ENCODE peak calls at places on chromosome 20, in five cellular contexts. V is foreskin fibroblast; Z is effector memory CD4-positive, alpha-beta T cell; O is cardiac muscle cell; U is neural progenitor cell. W is an unnamed sample.

GRCh38 chr20:45329497-45330319 is 18.5 kb downstream of the SDC4 start:
- DNase-seq in O (no peak), U (no peak), V (no peak), Z (no peak), W (no peak)

GRCh38 chr20:9329356-9330092 is 184.9 kb upstream of the LAMP5 start:
- DNase-seq in U (no peak), Z (no peak), V (no peak), O (no peak), W (no peak)

GRCh38 chr20:16397053-16397452 is 176.2 kb downstream of the KIF16B start:
- DNase-seq in U (no peak), V (peak), Z (no peak), O (no peak), W (no peak)

GRCh38 chr20:50185426-50185825 is 5.2 kb upstream of the CEBPB start:
- DNase-seq in U (no peak), O (no peak), V (no peak), Z (no peak), W (no peak)

GRCh38 chr20:3889489-3890409 is 562 bp downstream of the PANK2 start:
- DNase-seq in U (no peak), V (peak), O (peak), Z (peak), W (no peak)

GRCh38 chr20:24382330-24382729 is 87.1 kb upstream of the SYNDIG1 start:
- DNase-seq in V (no peak), O (no peak), Z (no peak), U (no peak), W (no peak)

GRCh38 chr20:53738039-53738944 is 144.7 kb upstream of the ZNF217 start:
- DNase-seq in V (peak), U (peak), Z (no peak), O (peak), W (peak)

GRCh38 chr20:46256293-46256692 is 52.0 kb downstream of the CDH22 start:
- DNase-seq in Z (no peak), O (no peak), V (no peak), U (no peak), W (no peak)

GRCh38 chr20:16011061-16011460 is 562.2 kb downstream of the KIF16B start:
- DNase-seq in U (peak), Z (no peak), O (no peak), V (no peak), W (no peak)

GRCh38 chr20:35600176-35600995 is 15.2 kb upstream of the SPAG4 start:
- DNase-seq in V (no peak), Z (no peak), U (peak), O (no peak), W (no peak)

GRCh38 chr20:45336530-45337366 is 11.5 kb downstream of the SDC4 start:
- DNase-seq in Z (no peak), V (peak), O (no peak), U (no peak), W (no peak)

GRCh38 chr20:33612001-33612400 is 50.1 kb upstream of the C20orf144 start:
- DNase-seq in O (no peak), V (no peak), U (no peak), Z (no peak), W (no peak)

GRCh38 chr20:35355372-35355771 is 56.4 kb downstream of the UQCC1 start:
- DNase-seq in V (peak), U (no peak), O (no peak), Z (no peak), W (no peak)

GRCh38 chr20:5504061-5504739 is 187.4 kb upstream of the PROKR2 start:
- DNase-seq in Z (no peak), V (peak), O (no peak), U (no peak), W (no peak)

GRCh38 chr20:64129146-64129782 is 21.9 kb upstream of the NPBWR2 start:
- DNase-seq in V (no peak), U (no peak), Z (no peak), O (no peak), W (no peak)

GRCh38 chr20:35369804-35370203 is 42.0 kb downstream of the UQCC1 start:
- DNase-seq in U (no peak), V (peak), Z (no peak), O (peak), W (no peak)

GRCh38 chr20:32959351-32960221 is 44.6 kb downstream of the SUN5 start:
- DNase-seq in Z (no peak), O (no peak), U (no peak), V (no peak), W (no peak)

GRCh38 chr20:49187330-49188100 is 619 bp downstream of the STAU1 start:
- DNase-seq in Z (peak), O (peak), V (peak), U (peak), W (no peak)

GRCh38 chr20:45944151-45944964 is 9.9 kb downstream of the PCIF1 start:
- DNase-seq in V (no peak), O (no peak), U (no peak), Z (no peak), W (no peak)

GRCh38 chr20:58511364-58511763 is 3.8 kb downstream of the APCDD1L start:
- DNase-seq in O (no peak), V (peak), Z (no peak), U (no peak), W (no peak)

GRCh38 chr20:49687595-49688567 is 25.8 kb downstream of the B4GALT5 start:
- DNase-seq in Z (no peak), O (no peak), V (no peak), U (peak), W (no peak)

GRCh38 chr20:1174787-1175186 is 10.0 kb downstream of the TMEM74B start:
- DNase-seq in U (no peak), O (no peak), Z (no peak), V (no peak), W (no peak)
- H3K4me3 ChIP-seq in U (no peak), O (no peak), Z (no peak), V (no peak), W (no peak)

DNA sequence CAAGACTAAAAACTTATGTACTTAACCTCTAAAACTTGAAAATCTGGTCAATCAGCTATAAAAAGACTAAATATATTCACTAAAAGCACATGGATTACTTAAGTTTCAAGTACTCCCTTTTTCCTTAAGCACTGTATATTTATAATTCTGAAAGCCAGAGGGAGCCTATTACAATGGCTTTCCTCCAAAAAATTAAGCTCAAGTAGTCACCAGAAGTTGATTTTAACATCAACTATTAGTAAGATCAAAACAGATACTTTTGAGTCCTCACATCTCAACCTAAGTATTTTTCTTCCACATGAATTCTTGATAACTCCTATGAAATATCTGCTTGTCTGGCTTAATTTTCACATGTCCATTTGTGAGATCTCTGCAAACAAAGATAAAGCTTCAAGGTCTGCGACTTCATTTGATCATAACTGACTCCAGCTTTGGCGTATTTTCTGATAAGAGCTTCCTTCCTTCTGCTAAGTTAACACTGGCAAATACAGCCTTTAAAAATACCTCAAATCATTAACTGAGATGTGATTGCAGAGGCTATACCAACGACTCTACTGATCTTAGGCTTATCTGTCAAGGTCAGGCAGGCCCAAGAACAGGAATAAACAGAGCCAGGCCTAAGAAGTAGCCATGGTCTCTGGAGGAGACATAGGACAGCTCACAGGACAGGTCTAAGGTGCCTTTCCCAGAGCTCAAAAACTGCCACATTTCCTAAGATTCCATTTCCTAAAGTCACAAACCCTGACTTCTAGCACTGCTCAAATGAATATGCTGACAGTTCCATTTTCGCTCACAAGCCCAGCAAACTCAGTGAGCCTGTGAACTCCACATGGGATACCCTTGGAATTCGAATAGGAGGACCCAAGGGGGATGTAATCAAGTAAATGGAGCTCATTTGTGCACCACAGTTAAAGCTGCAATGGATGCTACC is 10.0 kb downstream of the SNX5 start:
- DNase-seq in V (peak), Z (no peak), U (no peak), O (no peak), W (no peak)
- H3K4me3 ChIP-seq in V (no peak), Z (peak), U (no peak), O (no peak), W (peak)

GRCh38 chr20:59575653-59576052 is 28.7 kb upstream of the PHACTR3 start:
- DNase-seq in Z (no peak), O (no peak), V (no peak), U (no peak), W (no peak)
- H3K4me3 ChIP-seq in Z (no peak), O (no peak), V (no peak), U (no peak), W (no peak)

GRCh38 chr20:47319517-47320252 is 36.8 kb downstream of the ZMYND8 start:
- DNase-seq in Z (no peak), V (peak), U (peak), O (peak), W (no peak)

GRCh38 chr20:47317127-47317895 is 39.2 kb downstream of the ZMYND8 start:
- DNase-seq in V (peak), U (peak), Z (peak), O (no peak), W (no peak)

GRCh38 chr20:47318027-47318595 is 38.4 kb downstream of the ZMYND8 start:
- DNase-seq in O (peak), Z (no peak), U (peak), V (peak), W (no peak)

GRCh38 chr20:47316776-47317126 is 39.7 kb downstream of the ZMYND8 start:
- DNase-seq in V (no peak), O (no peak), Z (no peak), U (no peak), W (no peak)

DNA sequence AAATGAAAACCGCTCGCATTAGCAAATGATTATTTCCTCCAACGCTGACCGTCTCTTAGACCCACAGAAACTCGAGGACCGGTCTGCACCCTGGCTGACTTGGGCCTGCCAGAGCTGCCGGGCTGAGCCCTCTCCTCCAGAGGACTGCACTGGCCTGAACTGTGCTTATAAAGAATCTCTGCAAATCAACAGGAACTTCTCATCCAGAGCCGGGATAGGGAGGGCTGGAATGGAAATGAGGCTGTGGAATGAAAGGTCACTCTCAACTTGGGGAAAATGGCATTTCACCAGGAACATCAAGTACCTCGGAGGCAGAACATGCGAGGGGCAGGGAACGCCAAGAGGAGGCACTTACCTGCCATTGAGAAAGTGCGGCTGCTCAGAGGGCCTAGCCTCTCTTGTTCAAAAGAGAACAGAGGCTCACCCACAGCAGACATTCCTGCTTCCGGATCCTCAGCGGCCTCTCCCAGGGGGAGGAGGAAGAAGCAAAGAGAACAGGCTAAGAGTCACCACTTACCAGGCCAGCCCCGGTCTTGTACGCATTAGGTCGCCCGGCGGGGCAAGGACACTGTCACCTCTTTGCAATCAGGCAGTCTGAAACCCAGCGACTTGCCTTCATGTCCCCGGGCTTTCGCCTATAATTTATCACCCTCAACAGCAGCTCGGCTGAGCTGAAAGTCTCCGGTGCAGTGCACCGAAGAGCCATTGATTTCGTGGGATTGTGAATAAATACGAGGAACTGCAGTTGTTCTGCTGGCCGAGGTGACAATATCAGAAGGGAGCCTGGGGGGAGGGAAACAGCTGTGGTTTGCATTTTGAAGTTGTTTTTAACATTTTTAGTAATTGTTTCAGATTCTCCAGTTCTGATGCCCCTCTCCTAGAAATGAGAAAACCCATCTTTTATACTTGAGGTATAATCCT is 37.6 kb downstream of the ZMYND8 start:
- DNase-seq in Z (no peak), O (peak), U (peak), V (peak), W (no peak)
- H3K4me3 ChIP-seq in Z (no peak), O (no peak), U (peak), V (peak), W (peak)

GRCh38 chr20:62804021-62804631 is 509 bp upstream of the OGFR start:
- DNase-seq in O (no peak), V (no peak), Z (no peak), U (no peak), W (no peak)
- H3K4me3 ChIP-seq in O (peak), V (peak), Z (peak), U (peak), W (peak)

GRCh38 chr20:62305765-62306431 is 3.1 kb downstream of the ADRM1 start:
- DNase-seq in V (no peak), O (no peak), U (no peak), Z (no peak), W (no peak)
- H3K4me3 ChIP-seq in V (no peak), O (no peak), U (no peak), Z (no peak), W (no peak)

DNA sequence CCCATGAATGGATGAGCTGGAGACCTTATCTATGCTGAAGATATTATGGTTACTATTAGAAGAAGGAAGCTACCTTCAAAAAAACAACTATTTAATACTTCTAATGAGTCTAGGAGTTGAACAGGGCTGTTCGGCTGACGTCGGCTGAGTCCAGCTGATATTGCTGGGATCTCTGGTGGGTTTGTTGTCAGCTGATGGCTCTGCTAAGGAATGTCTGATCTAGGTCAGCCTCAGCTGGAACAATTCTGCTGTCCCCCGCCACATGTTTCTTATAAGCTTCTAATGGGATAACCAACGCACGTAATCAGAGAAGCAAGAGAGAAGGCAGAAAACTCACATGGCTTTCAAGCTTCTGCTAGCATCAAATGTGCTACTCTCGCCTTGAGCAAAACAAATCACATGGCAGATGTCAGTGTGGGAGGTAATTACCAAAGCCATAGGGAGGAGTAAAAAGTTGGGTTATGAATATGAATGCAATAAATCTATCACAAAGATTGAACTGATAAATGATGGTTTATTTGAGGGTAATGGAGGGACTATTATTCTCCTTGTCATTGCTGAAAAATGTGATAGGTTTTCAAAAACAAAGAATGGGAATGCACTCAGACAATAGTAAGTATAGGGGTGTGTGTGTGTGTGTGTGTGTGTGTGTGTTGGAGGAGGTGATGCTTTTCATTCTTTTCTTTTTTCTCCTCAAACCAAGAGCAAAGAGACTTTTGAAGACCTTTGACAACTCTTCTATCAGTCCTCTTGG is 71.5 kb downstream of the BTBD3 start:
- DNase-seq in Z (no peak), O (no peak), V (peak), U (no peak), W (no peak)
- H3K4me3 ChIP-seq in Z (no peak), O (no peak), V (no peak), U (no peak), W (no peak)

GRCh38 chr20:36833275-36834020 is 42.5 kb upstream of the TLDC2 start:
- DNase-seq in U (no peak), V (peak), Z (no peak), O (no peak), W (no peak)

GRCh38 chr20:36835453-36836198 is 40.3 kb upstream of the TLDC2 start:
- DNase-seq in O (peak), Z (peak), V (peak), U (peak), W (peak)

GRCh38 chr20:36832791-36833190 is 43.1 kb upstream of the TLDC2 start:
- DNase-seq in U (no peak), Z (no peak), V (no peak), O (no peak), W (no peak)

GRCh38 chr20:36836591-36837329 is 39.2 kb upstream of the TLDC2 start:
- DNase-seq in U (peak), O (peak), Z (no peak), V (peak), W (no peak)

DNA sequence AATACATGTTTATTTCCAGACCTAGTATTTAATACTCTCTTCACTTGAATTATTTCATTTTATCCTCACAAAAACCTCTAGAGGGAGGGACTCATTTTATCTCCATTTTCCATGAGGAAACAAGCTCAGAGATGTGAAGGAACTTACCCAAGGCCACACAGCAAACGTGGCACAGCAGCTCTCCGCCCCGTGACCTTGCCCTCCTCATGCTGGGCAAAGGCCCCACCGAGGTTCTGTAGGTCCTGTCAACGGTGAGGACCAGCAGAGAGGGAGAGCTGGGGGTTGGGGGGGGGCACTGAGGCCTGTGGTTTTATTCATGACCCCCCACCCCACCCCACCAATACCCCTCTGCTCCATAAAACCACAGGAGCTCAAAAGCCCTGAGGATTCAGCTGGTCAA is 40.9 kb upstream of the TLDC2 start:
- DNase-seq in O (no peak), Z (no peak), U (no peak), V (no peak), W (no peak)
- H3K4me3 ChIP-seq in O (no peak), Z (peak), U (no peak), V (no peak), W (peak)

GRCh38 chr20:47524385-47524784 is 22.7 kb downstream of the NCOA3 start:
- DNase-seq in Z (no peak), O (no peak), U (no peak), V (no peak), W (no peak)
- H3K4me3 ChIP-seq in Z (no peak), O (no peak), U (no peak), V (peak), W (peak)

W was measured in SK-N-MC.